ENCODE peak calls at places on chromosomes 6 and 20, in five cellular contexts. G is keratinocyte, P is GM23248, J is neural progenitor cell, N is mammary epithelial cell. C is an unnamed sample.

GRCh38 chr20:4299773-4300172 is 284.4 kb upstream of the RNF24 start:
- DNase-seq in P (peak; percentile 79), J (no peak), N (no peak), G (no peak), C (no peak)

GRCh38 chr20:57399587-57400261 is 8.5 kb downstream of the RBM38 start:
- DNase-seq in J (no peak), P (no peak), G (no peak), N (no peak), C (no peak)

GRCh38 chr6:34247481-34248197 is 1.2 kb downstream of the SMIM29 start:
- DNase-seq in G (no peak), N (no peak), P (peak; percentile 39), J (no peak), C (no peak)

GRCh38 chr20:43241057-43241702 is 51.5 kb upstream of the PTPRT start:
- DNase-seq in P (no peak), J (no peak), N (no peak), G (no peak), C (no peak)

GRCh38 chr20:62708591-62709536 is at the start of gene NTSR1:
- DNase-seq in G (no peak), P (peak; percentile 17), N (peak; percentile 40), J (peak; percentile 70), C (no peak)

GRCh38 chr20:61647741-61648140 is 395.7 kb downstream of the CDH4 start:
- DNase-seq in G (no peak), N (no peak), P (no peak), J (no peak), C (no peak)

GRCh38 chr6:119347466-119348307 is 1.9 kb downstream of the MAN1A1 start:
- DNase-seq in N (no peak), G (no peak), J (no peak), P (peak; percentile 61), C (peak; percentile 70)

GRCh38 chr20:24984963-24985640 is 7.4 kb downstream of the APMAP start:
- DNase-seq in N (no peak), G (no peak), P (no peak), J (no peak), C (no peak)

GRCh38 chr6:37047421-37047931 is 42.0 kb downstream of the FGD2 start:
- DNase-seq in N (no peak), G (no peak), P (no peak), J (no peak), C (no peak)

GRCh38 chr6:11761744-11762620 is 16.6 kb downstream of the ADTRP start:
- DNase-seq in N (peak; percentile 37), J (no peak), G (no peak), P (peak; percentile 32), C (no peak)

GRCh38 chr6:19841181-19841580 is 4.0 kb downstream of the ID4 start:
- DNase-seq in J (no peak), N (no peak), P (peak; percentile 4), G (no peak), C (no peak)

GRCh38 chr20:15740046-15740775 is 833.0 kb downstream of the KIF16B start:
- DNase-seq in P (no peak), G (no peak), N (peak; percentile 37), J (no peak), C (no peak)

GRCh38 chr6:163393923-163394322 is 20.6 kb upstream of the QKI start:
- DNase-seq in J (no peak), G (no peak), N (no peak), P (no peak), C (no peak)

GRCh38 chr20:19909696-19910095 is 107.5 kb upstream of the NAA20 start:
- DNase-seq in P (peak; percentile 54), G (no peak), J (no peak), N (no peak), C (no peak)

GRCh38 chr6:106591111-106591825 is 38.0 kb downstream of the RTN4IP1 start:
- DNase-seq in N (peak; percentile 60), J (no peak), G (no peak), P (peak; percentile 89), C (no peak)

GRCh38 chr6:21533678-21534077 is 59.9 kb upstream of the SOX4 start:
- DNase-seq in N (no peak), J (no peak), G (no peak), P (no peak), C (no peak)

GRCh38 chr20:19289451-19289850 is 77.0 kb downstream of the SLC24A3 start:
- DNase-seq in P (no peak), N (no peak), G (no peak), J (no peak), C (no peak)

GRCh38 chr6:148291876-148292275 is 50.8 kb upstream of the SASH1 start:
- DNase-seq in G (no peak), P (peak; percentile 34), J (no peak), N (no peak), C (no peak)

GRCh38 chr6:164826831-164827468 is 482.5 kb downstream of the C6orf118 start:
- DNase-seq in J (no peak), N (no peak), P (no peak), G (no peak), C (no peak)

GRCh38 chr20:2386516-2387179 is 5.9 kb downstream of the TGM6 start:
- DNase-seq in N (peak; percentile 93), G (peak; percentile 97), P (peak; percentile 80), J (no peak), C (no peak)

GRCh38 chr6:48624631-48625030 is 513.6 kb upstream of the PTCHD4 start:
- DNase-seq in P (no peak), G (no peak), N (no peak), J (no peak), C (no peak)

GRCh38 chr20:45229264-45230056 is 8.3 kb downstream of the SEMG2 start:
- DNase-seq in P (peak; percentile 23), J (peak; percentile 30), N (peak; percentile 47), G (no peak), C (peak; percentile 46)

GRCh38 chr6:152170702-152171667 is 363.5 kb downstream of the ESR1 start:
- DNase-seq in G (no peak), J (no peak), N (no peak), P (no peak), C (peak; percentile 38)

GRCh38 chr6:30615219-30615957 is 1.7 kb downstream of the PPP1R10 start:
- DNase-seq in N (peak; percentile 50), P (peak; percentile 85), J (peak; percentile 76), G (no peak), C (peak; percentile 75)

GRCh38 chr6:9200712-9201111 is 765.4 kb upstream of the SLC35B3 start:
- DNase-seq in N (no peak), G (no peak), P (no peak), J (no peak), C (no peak)

GRCh38 chr6:37630281-37630799 is 67.3 kb downstream of the MDGA1 start:
- DNase-seq in N (peak; percentile 99), P (peak; percentile 99), G (peak; percentile 89), J (no peak), C (peak; percentile 45)

GRCh38 chr20:40741507-40742106 is 52.6 kb upstream of the MAFB start:
- DNase-seq in N (peak; percentile 37), G (no peak), P (peak; percentile 61), J (peak; percentile 59), C (peak; percentile 53)

GRCh38 chr20:33251496-33251895 is 15.7 kb downstream of the BPIFA1 start:
- DNase-seq in G (no peak), N (no peak), J (no peak), P (no peak), C (no peak)

GRCh38 chr6:147735924-147736323 is 227.4 kb downstream of the SAMD5 start:
- DNase-seq in J (no peak), G (no peak), P (no peak), N (no peak), C (no peak)

GRCh38 chr6:108080010-108080780 is 5.7 kb upstream of the OSTM1 start:
- DNase-seq in N (peak; percentile 18), P (peak; percentile 79), J (no peak), G (no peak), C (no peak)

GRCh38 chr6:75830959-75831885 is 82.2 kb downstream of the MYO6 start:
- DNase-seq in G (peak; percentile 13), J (no peak), N (peak; percentile 82), P (peak; percentile 93), C (no peak)

GRCh38 chr6:156498696-156499095 is 278.5 kb upstream of the ARID1B start:
- DNase-seq in N (no peak), G (no peak), J (no peak), P (no peak), C (no peak)

GRCh38 chr6:156502969-156503504 is 274.1 kb upstream of the ARID1B start:
- DNase-seq in J (no peak), N (no peak), G (no peak), P (no peak), C (no peak)

GRCh38 chr6:156497618-156498017 is 279.6 kb upstream of the ARID1B start:
- DNase-seq in N (no peak), G (no peak), J (no peak), P (no peak), C (no peak)
- H3K4me2 ChIP-seq in N (no peak overlapping the region), G (no peak overlapping the region), J (no peak overlapping the region), P (no peak overlapping the region), C (no peak overlapping the region)

DNA sequence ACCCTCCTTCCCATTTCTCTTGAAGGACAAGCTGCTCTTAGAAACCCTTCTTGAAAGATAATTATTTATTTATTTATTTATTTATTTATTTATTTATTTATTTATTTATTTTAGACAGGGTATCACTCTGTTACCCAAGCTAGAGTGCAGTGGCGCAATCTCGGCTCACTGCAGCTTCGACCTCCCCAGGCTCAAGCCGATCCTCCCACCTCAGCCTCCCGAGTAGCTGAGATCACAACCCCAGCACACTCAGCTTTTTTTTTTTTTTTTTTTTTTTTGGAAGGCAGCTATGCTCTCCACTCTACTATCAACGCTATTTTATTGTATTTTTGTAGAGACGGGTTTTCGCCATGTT is 1.2 kb upstream of the HEBP2 start:
- DNase-seq in J (no peak), P (no peak), G (no peak), N (no peak), C (no peak)
- H3K4me3 ChIP-seq in J (no peak overlapping the region), P (peak overlapping the region; percentile 90), G (no peak overlapping the region), N (no peak overlapping the region), C (peak overlapping the region; percentile 84)

GRCh38 chr20:46307999-46308257 is 370 bp downstream of the CDH22 start:
- DNase-seq in P (no peak), N (no peak), G (no peak), J (no peak), C (no peak)

GRCh38 chr20:46307139-46307998 is 929 bp downstream of the CDH22 start:
- DNase-seq in J (peak; percentile 88), N (peak; percentile 25), P (peak; percentile 68), G (peak; percentile 11), C (peak; percentile 76)

GRCh38 chr20:46306743-46307138 is 1.6 kb downstream of the CDH22 start:
- DNase-seq in J (no peak), G (no peak), N (no peak), P (no peak), C (no peak)

GRCh38 chr20:46309945-46310344 is 1.6 kb upstream of the CDH22 start:
- DNase-seq in G (no peak), J (no peak), P (no peak), N (no peak), C (no peak)

GRCh38 chr20:46308258-46309157 is at the start of gene CDH22:
- DNase-seq in N (no peak), P (peak; percentile 65), G (no peak), J (peak; percentile 84), C (peak; percentile 74)
- TF ChIP-seq EZH2 in N (no peak), P (peak; percentile 84), G (peak; percentile 82), J (no peak), C (no peak)

GRCh38 chr6:45923831-45924391 is 91.7 kb downstream of the CLIC5 start:
- DNase-seq in P (peak; percentile 81), G (peak; percentile 17), J (no peak), N (peak; percentile 50), C (peak; percentile 56)
- H3K4me2 ChIP-seq in P (no peak overlapping the region), G (no peak overlapping the region), J (no peak overlapping the region), N (no peak overlapping the region), C (no peak overlapping the region)

C was measured in hepatocyte.